ENCODE peak calls at places on chromosomes 13 and 19, in four cellular contexts. O, G, M and U are unnamed samples.

GRCh38 chr19:9597027-9597426 is 12.7 kb upstream of the ZNF121 start:
- DNase-seq in O (no peak), G (no peak), M (no peak), U (no peak)

GRCh38 chr19:46718157-46718933 is 1.4 kb upstream of the PRKD2 start:
- DNase-seq in O (no peak), G (peak), M (peak), U (no peak)

GRCh38 chr19:37251308-37252229 is 33.6 kb downstream of the ZNF383 start:
- DNase-seq in O (peak), G (no peak), M (peak), U (peak)

GRCh38 chr13:72205773-72206172 is 338.8 kb upstream of the DACH1 start:
- DNase-seq in O (no peak), G (no peak), M (no peak), U (no peak)

GRCh38 chr19:43720936-43721335 is 5.1 kb downstream of the IRGC start:
- DNase-seq in O (no peak), G (no peak), M (no peak), U (no peak)

GRCh38 chr19:13001502-13002388 is 6.5 kb downstream of the NFIX start:
- DNase-seq in O (no peak), G (no peak), M (no peak), U (no peak)

GRCh38 chr13:63433546-63434150 is 2018.0 kb upstream of the PCDH20 start:
- DNase-seq in O (no peak), G (no peak), M (no peak), U (no peak)

GRCh38 chr13:98824376-98825160 is 72.1 kb upstream of the SLC15A1 start:
- DNase-seq in O (no peak), G (no peak), M (peak), U (no peak)

GRCh38 chr19:5308471-5309437 is 31.9 kb downstream of the PTPRS start:
- DNase-seq in O (no peak), G (no peak), M (no peak), U (peak)

GRCh38 chr19:1247747-1248453 is 483 bp upstream of the MIDN start:
- DNase-seq in O (peak), G (peak), M (no peak), U (no peak)

GRCh38 chr19:1400281-1401137 is 833 bp downstream of the GAMT start:
- DNase-seq in O (no peak), G (no peak), M (peak), U (no peak)

GRCh38 chr19:4139614-4140236 is 13.7 kb upstream of the CREB3L3 start:
- DNase-seq in O (peak), G (peak), M (peak), U (no peak)

GRCh38 chr13:51739403-51740112 is 64.4 kb downstream of the DHRS12 start:
- DNase-seq in O (no peak), G (no peak), M (no peak), U (no peak)

GRCh38 chr19:31313291-31314030 is 35.8 kb downstream of the TSHZ3 start:
- DNase-seq in O (no peak), G (no peak), M (no peak), U (no peak)

GRCh38 chr13:27919934-27920676 is at the start of gene PDX1:
- DNase-seq in O (no peak), G (no peak), M (no peak), U (peak)

GRCh38 chr13:95457294-95457693 is 95.2 kb upstream of the CLDN10 start:
- DNase-seq in O (no peak), G (no peak), M (no peak), U (no peak)

GRCh38 chr19:1057185-1057857 is 9.6 kb upstream of the ARHGAP45 start:
- DNase-seq in O (no peak), G (no peak), M (no peak), U (no peak)

GRCh38 chr13:59658027-59658735 is 505.5 kb downstream of the DIAPH3 start:
- DNase-seq in O (no peak), G (no peak), M (no peak), U (no peak)

GRCh38 chr19:51784922-51785690 is 9.9 kb upstream of the FPR3 start:
- DNase-seq in O (peak), G (no peak), M (no peak), U (no peak)

GRCh38 chr19:47819841-47820244 is 1.9 kb upstream of the CRX start:
- DNase-seq in O (no peak), G (no peak), M (no peak), U (no peak)

GRCh38 chr19:10003271-10003670 is 7.0 kb downstream of the COL5A3 start:
- DNase-seq in O (no peak), G (no peak), M (no peak), U (no peak)

GRCh38 chr13:63636231-63636993 is 2220.8 kb upstream of the PCDH20 start:
- DNase-seq in O (no peak), G (no peak), M (no peak), U (no peak)

GRCh38 chr13:99218969-99219368 is 18.3 kb downstream of the UBAC2 start:
- DNase-seq in O (no peak), G (no peak), M (no peak), U (no peak)

GRCh38 chr13:27730191-27730590 is 62.1 kb upstream of the GSX1 start:
- DNase-seq in O (no peak), G (no peak), M (no peak), U (no peak)

GRCh38 chr19:10517361-10517759 is at the start of gene S1PR5:
- DNase-seq in O (peak), G (no peak), M (no peak), U (no peak)